ENCODE peak calls at places on chromosome 14, in nine cellular contexts. D, E, B, Y, K, L, Z, A and I are unnamed samples.

GRCh38 chr14:101559624-101560533 is 1.4 kb upstream of the DIO3 start:
- DNase-seq in D (peak), E (peak), B (no peak), Y (no peak), K (peak), L (peak), Z (peak), A (no peak), I (no peak)

GRCh38 chr14:26984318-26985177 is 386.7 kb upstream of the NOVA1 start:
- DNase-seq in D (peak), E (peak), B (peak), Y (peak), K (peak), L (no peak), Z (peak), A (no peak), I (no peak)

GRCh38 chr14:36293824-36294223 is 26.6 kb downstream of the MBIP start:
- DNase-seq in D (peak), E (no peak), B (no peak), Y (no peak), K (no peak), L (no peak), Z (no peak), A (no peak), I (no peak)

GRCh38 chr14:69980457-69981414 is 101.5 kb downstream of the SMOC1 start:
- DNase-seq in D (no peak), E (no peak), B (no peak), Y (no peak), K (no peak), L (no peak), Z (peak), A (no peak), I (no peak)

GRCh38 chr14:53509845-53510244 is 356.7 kb upstream of the DDHD1 start:
- DNase-seq in D (no peak), E (peak), B (no peak), Y (no peak), K (peak), L (peak), Z (no peak), A (no peak), I (no peak)

GRCh38 chr14:34874386-34875030 is 652 bp downstream of the BAZ1A start:
- DNase-seq in D (peak), E (peak), B (peak), Y (peak), K (peak), L (peak), Z (peak), A (peak), I (peak)

GRCh38 chr14:55807059-55807499 is 227.1 kb downstream of the KTN1 start:
- DNase-seq in D (peak), E (peak), B (no peak), Y (peak), K (peak), L (peak), Z (no peak), A (peak), I (peak)

GRCh38 chr14:68593806-68594536 is 198.9 kb downstream of the ZFP36L1 start:
- DNase-seq in D (no peak), E (peak), B (no peak), Y (no peak), K (no peak), L (no peak), Z (no peak), A (no peak), I (no peak)

GRCh38 chr14:64221604-64222003 is 72.6 kb downstream of the ESR2 start:
- DNase-seq in D (no peak), E (no peak), B (peak), Y (no peak), K (no peak), L (no peak), Z (no peak), A (no peak), I (no peak)

GRCh38 chr14:105582639-105583038 is 56.3 kb downstream of the TMEM121 start:
- DNase-seq in D (no peak), E (no peak), B (peak), Y (no peak), K (peak), L (peak), Z (no peak), A (no peak), I (no peak)

GRCh38 chr14:65239143-65239672 is 136.9 kb upstream of the MAX start:
- DNase-seq in D (peak), E (no peak), B (no peak), Y (peak), K (peak), L (no peak), Z (no peak), A (no peak), I (no peak)

GRCh38 chr14:32087173-32087861 is 10.2 kb downstream of the ARHGAP5 start:
- DNase-seq in D (peak), E (no peak), B (no peak), Y (peak), K (no peak), L (no peak), Z (peak), A (no peak), I (no peak)

GRCh38 chr14:49909016-49909415 is 16.1 kb downstream of the ARF6 start:
- DNase-seq in D (no peak), E (no peak), B (no peak), Y (no peak), K (no peak), L (no peak), Z (no peak), A (no peak), I (no peak)

GRCh38 chr14:95769976-95770375 is 56.1 kb upstream of the TCL1A start:
- DNase-seq in D (no peak), E (no peak), B (no peak), Y (no peak), K (no peak), L (no peak), Z (no peak), A (no peak), I (no peak)

GRCh38 chr14:65879218-65880009 is 466.9 kb downstream of the FUT8 start:
- DNase-seq in D (peak), E (no peak), B (no peak), Y (no peak), K (no peak), L (no peak), Z (no peak), A (no peak), I (no peak)

GRCh38 chr14:70748422-70748821 is 60.9 kb downstream of the MAP3K9 start:
- DNase-seq in D (no peak), E (no peak), B (no peak), Y (no peak), K (no peak), L (no peak), Z (no peak), A (no peak), I (no peak)

GRCh38 chr14:54446201-54446693 is 5.1 kb upstream of the CNIH1 start:
- DNase-seq in D (peak), E (peak), B (no peak), Y (peak), K (peak), L (no peak), Z (no peak), A (no peak), I (no peak)

GRCh38 chr14:103520269-103520656 is 2.4 kb downstream of the CKB start:
- DNase-seq in D (no peak), E (no peak), B (peak), Y (no peak), K (no peak), L (peak), Z (no peak), A (no peak), I (no peak)
- H3K4me3 ChIP-seq in D (no peak), E (no peak), B (peak), Y (peak), K (peak), L (no peak), Z (peak), A (no peak), I (no peak)

DNA sequence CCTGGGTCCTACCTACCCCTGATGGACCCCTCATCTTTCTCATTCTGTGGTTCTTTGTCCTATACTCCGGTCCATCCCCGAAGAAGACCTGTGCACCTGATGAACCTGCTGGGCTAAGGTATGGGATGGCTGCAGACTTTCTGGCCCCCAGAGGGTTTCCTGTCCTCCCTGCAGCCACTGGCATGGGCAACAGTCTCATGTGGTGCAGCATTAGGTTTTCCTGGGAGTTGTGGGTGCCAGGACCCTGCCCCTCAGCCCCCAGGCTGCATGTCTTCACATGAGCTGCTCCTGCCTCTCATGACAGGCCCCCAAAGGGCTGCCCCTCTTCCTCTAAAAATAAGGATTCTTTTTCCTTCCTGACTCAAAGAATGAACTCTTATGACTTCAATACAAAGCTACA is 72.3 kb upstream of the GPR68 start:
- DNase-seq in D (no peak), E (no peak), B (no peak), Y (no peak), K (no peak), L (peak), Z (no peak), A (no peak), I (no peak)
- H3K4me3 ChIP-seq in D (no peak), E (no peak), B (no peak), Y (no peak), K (no peak), L (no peak), Z (no peak), A (peak), I (peak)

DNA sequence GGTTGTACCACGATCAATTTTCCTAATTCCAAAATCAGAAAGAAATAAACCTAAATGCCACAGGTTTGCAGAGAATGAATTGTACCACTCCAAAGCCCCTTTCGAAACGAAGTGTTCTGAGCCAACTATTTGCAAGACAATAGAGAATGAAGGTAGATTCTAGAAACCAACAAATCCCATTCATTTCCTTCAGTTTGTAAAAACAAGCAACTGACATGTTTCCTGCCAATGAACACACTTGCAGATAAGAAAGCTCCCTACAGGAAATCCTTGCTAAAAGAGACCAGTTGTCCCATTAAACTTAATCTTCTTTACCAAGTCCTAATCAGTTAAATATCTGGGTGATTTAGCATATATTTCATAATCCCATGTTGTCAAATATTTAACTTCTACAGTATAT is 198.4 kb upstream of the FOXN3 start:
- DNase-seq in D (peak), E (no peak), B (no peak), Y (no peak), K (no peak), L (no peak), Z (peak), A (no peak), I (no peak)
- H3K4me3 ChIP-seq in D (no peak), E (no peak), B (no peak), Y (no peak), K (no peak), L (peak), Z (peak), A (no peak), I (no peak)

GRCh38 chr14:23187925-23188324 is 4.5 kb upstream of the SLC7A8 start:
- DNase-seq in D (no peak), E (no peak), B (no peak), Y (no peak), K (no peak), L (no peak), Z (no peak), A (no peak), I (no peak)
- H3K4me3 ChIP-seq in D (no peak), E (no peak), B (no peak), Y (no peak), K (no peak), L (no peak), Z (no peak), A (no peak), I (no peak)

DNA sequence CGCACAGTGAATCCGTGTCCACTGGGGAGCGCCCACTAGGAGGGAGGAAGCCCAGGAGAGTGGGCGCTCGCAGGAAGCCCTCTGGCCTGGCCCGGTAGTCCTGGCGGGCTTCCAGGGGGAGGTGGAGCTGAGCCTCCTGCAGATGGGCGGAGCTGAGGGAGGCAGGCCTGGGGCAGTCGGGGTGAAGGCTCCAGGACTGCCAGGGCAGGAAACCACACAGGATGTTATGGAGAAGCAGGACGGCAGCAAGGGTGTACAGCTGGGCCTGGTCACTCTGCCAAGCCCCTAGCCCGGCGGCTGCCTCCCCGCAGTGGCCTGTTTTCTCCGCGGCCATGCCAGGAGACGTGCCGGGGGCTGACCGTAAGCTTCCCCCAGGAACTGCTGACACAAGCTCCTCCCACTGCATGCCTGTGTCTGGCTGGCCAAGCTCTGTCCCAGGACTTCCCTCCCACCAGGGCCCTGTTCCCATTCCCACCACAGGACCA is 143.5 kb upstream of the C14orf180 start:
- DNase-seq in D (peak), E (no peak), B (no peak), Y (no peak), K (peak), L (peak), Z (peak), A (no peak), I (no peak)
- H3K4me3 ChIP-seq in D (no peak), E (no peak), B (no peak), Y (no peak), K (peak), L (peak), Z (no peak), A (no peak), I (no peak)